ENCODE peak calls at places on chromosome 13, in ten cellular contexts. V, M, D, I, H, W, K, E, B and Z are unnamed samples.

GRCh38 chr13:20342326-20342725 is 110.2 kb upstream of the GJB6 start:
- DNase-seq in V (no peak), B (no peak), K (no peak), W (no peak), H (no peak), M (no peak), I (no peak), E (no peak), D (no peak), Z (no peak)

GRCh38 chr13:33435207-33435606 is 149.7 kb upstream of the STARD13 start:
- DNase-seq in D (no peak), W (no peak), K (no peak), M (no peak), B (no peak), H (no peak), I (no peak), E (no peak), V (no peak), Z (no peak)

GRCh38 chr13:113546571-113547247 is 37.8 kb upstream of the TFDP1 start:
- DNase-seq in I (no peak), D (no peak), E (no peak), H (no peak), W (peak), K (no peak), V (no peak), B (no peak), M (no peak), Z (peak)

GRCh38 chr13:52744842-52745241 is 5.2 kb upstream of the CNMD start:
- DNase-seq in M (peak), B (no peak), D (no peak), I (no peak), K (no peak), V (no peak), E (no peak), H (no peak), W (no peak), Z (no peak)

GRCh38 chr13:46743191-46743590 is 53.8 kb downstream of the ESD start:
- DNase-seq in I (no peak), H (no peak), W (peak), K (no peak), E (no peak), M (no peak), D (no peak), V (no peak), B (no peak), Z (no peak)

GRCh38 chr13:75101997-75102720 is 379.8 kb downstream of the TBC1D4 start:
- DNase-seq in I (no peak), W (peak), M (no peak), D (no peak), B (no peak), E (no peak), K (peak), V (no peak), H (no peak), Z (no peak)

GRCh38 chr13:51832471-51833152 is 12.4 kb downstream of the TMEM272 start:
- DNase-seq in M (peak), V (peak), I (peak), W (no peak), K (peak), E (no peak), B (no peak), D (no peak), H (peak), Z (no peak)

GRCh38 chr13:104414181-104414580 is 1348.0 kb upstream of the SLC10A2 start:
- DNase-seq in W (no peak), E (no peak), D (no peak), H (no peak), I (no peak), V (no peak), K (no peak), B (no peak), M (no peak), Z (no peak)